ENCODE peak calls at places on chromosomes 7 and 10, in nine cellular contexts. Z, U, J, T, B, N, C, W and P are unnamed samples.

GRCh38 chr10:73635781-73636180 is 5.5 kb downstream of the MYOZ1 start:
- DNase-seq in Z (no peak), U (no peak), J (no peak), T (no peak), B (no peak), N (no peak), C (no peak), W (no peak), P (no peak)

GRCh38 chr10:89029201-89029600 is 38.6 kb downstream of the FAS start:
- DNase-seq in Z (no peak), U (no peak), J (no peak), T (peak; percentile 75), B (peak; percentile 34), N (peak; percentile 48), C (no peak), W (no peak), P (no peak)

GRCh38 chr10:53601260-53601875 is 828.8 kb upstream of the MBL2 start:
- DNase-seq in Z (peak; percentile 51), U (peak; percentile 34), J (no peak), T (peak; percentile 49), B (peak; percentile 42), N (peak; percentile 59), C (peak; percentile 4), W (no peak), P (no peak)

GRCh38 chr7:155490697-155491628 is 33.0 kb downstream of the EN2 start:
- DNase-seq in Z (no peak), U (no peak), J (no peak), T (peak; percentile 22), B (peak; percentile 16), N (no peak), C (no peak), W (no peak), P (peak; percentile 83)

GRCh38 chr7:77199008-77199966 is at the start of gene FGL2:
- DNase-seq in Z (peak; percentile 71), U (peak; percentile 55), J (peak; percentile 65), T (peak; percentile 85), B (peak; percentile 50), N (peak; percentile 73), C (no peak), W (peak; percentile 82), P (peak; percentile 56)

GRCh38 chr7:123682690-123683089 is 27.0 kb downstream of the LMOD2 start:
- DNase-seq in Z (peak; percentile 71), U (peak; percentile 71), J (no peak), T (peak; percentile 83), B (peak; percentile 69), N (peak; percentile 88), C (peak; percentile 19), W (no peak), P (no peak)

GRCh38 chr10:86603256-86603655 is 51.1 kb upstream of the OPN4 start:
- DNase-seq in Z (peak; percentile 30), U (no peak), J (no peak), T (no peak), B (no peak), N (peak; percentile 21), C (no peak), W (no peak), P (no peak)

GRCh38 chr10:48609441-48609840 is 4.6 kb upstream of the ARHGAP22 start:
- DNase-seq in Z (no peak), U (no peak), J (no peak), T (no peak), B (no peak), N (no peak), C (no peak), W (peak; percentile 2), P (no peak)

GRCh38 chr7:73833251-73833919 is 2.6 kb downstream of the CLDN4 start:
- DNase-seq in Z (no peak), U (no peak), J (no peak), T (no peak), B (no peak), N (no peak), C (no peak), W (no peak), P (no peak)

GRCh38 chr7:1187127-1187526 is 27.1 kb upstream of the ZFAND2A start:
- DNase-seq in Z (peak; percentile 37), U (no peak), J (no peak), T (no peak), B (no peak), N (no peak), C (no peak), W (no peak), P (no peak)

GRCh38 chr10:87868277-87868676 is 4.9 kb downstream of the PTEN start:
- DNase-seq in Z (no peak), U (no peak), J (no peak), T (no peak), B (no peak), N (no peak), C (no peak), W (no peak), P (no peak)

GRCh38 chr7:127440206-127440605 is 47.7 kb upstream of the ZNF800 start:
- DNase-seq in Z (no peak), U (no peak), J (no peak), T (no peak), B (no peak), N (no peak), C (no peak), W (no peak), P (no peak)

GRCh38 chr10:36538945-36539586 is 586.3 kb upstream of the ANKRD30A start:
- DNase-seq in Z (peak; percentile 29), U (peak; percentile 88), J (no peak), T (peak; percentile 40), B (peak; percentile 91), N (peak; percentile 43), C (no peak), W (no peak), P (no peak)

GRCh38 chr10:29479081-29479917 is 155.5 kb downstream of the SVIL start:
- DNase-seq in Z (peak; percentile 80), U (no peak), J (no peak), T (no peak), B (no peak), N (peak; percentile 59), C (no peak), W (no peak), P (no peak)

GRCh38 chr7:138226001-138226476 is 149.8 kb downstream of the AKR1D1 start:
- DNase-seq in Z (no peak), U (peak; percentile 51), J (no peak), T (peak; percentile 97), B (no peak), N (peak; percentile 96), C (no peak), W (no peak), P (peak; percentile 11)

GRCh38 chr7:69025249-69025648 is 573.0 kb upstream of the AUTS2 start:
- DNase-seq in Z (no peak), U (no peak), J (no peak), T (no peak), B (no peak), N (no peak), C (no peak), W (no peak), P (no peak)

GRCh38 chr7:69018200-69018599 is 580.1 kb upstream of the AUTS2 start:
- DNase-seq in Z (peak; percentile 6), U (no peak), J (no peak), T (no peak), B (no peak), N (peak; percentile 5), C (no peak), W (no peak), P (no peak)

DNA sequence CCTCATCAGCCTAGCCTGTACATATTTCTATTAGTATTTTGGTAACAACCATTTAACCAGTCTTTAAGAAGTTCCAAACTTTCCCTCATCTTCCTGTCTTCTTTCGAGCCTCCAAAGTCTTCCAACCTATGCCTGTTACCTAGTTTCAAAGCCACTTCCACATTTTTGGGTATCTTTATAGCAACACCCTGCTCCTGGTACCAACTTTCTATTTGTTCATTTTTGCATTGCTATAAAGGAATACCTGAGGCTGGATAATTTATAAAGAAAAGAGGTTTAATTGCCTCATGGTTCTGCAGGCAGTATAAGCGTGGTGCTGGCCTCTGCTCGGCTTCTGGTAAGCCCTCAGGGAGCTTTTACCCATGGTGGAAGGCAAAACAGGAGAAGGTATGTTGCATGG is 578.8 kb upstream of the AUTS2 start:
- DNase-seq in Z (no peak), U (no peak), J (no peak), T (no peak), B (no peak), N (no peak), C (no peak), W (no peak), P (no peak)
- TF ChIP-seq CTCF in Z (no peak), U (no peak), J (no peak), T (no peak), B (no peak), N (no peak), C (no peak), W (no peak), P (no peak)

DNA sequence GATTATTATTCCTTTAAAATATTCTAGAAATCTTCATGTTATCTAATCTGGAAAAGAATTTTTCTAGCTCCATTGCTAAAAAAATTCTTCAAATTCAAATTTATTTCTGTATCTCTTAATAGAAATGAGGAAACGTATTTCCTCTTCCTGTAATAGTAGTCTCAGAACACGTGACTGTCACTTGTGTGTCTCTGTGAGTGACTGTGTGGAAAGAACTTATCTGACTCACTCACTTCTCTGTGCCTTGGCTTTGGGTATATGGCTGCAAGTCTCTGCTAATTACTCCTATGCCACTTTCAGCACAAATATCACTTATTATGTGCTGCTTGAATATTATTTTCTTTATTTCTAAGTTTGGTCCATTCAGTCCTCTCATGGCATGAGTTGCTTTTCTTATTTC is 132.7 kb downstream of the CNTNAP2 start:
- DNase-seq in Z (peak; percentile 22), U (no peak), J (no peak), T (no peak), B (no peak), N (no peak), C (no peak), W (no peak), P (no peak)
- H3K4me3 ChIP-seq in Z (no peak overlapping the region), U (no peak overlapping the region), J (no peak overlapping the region), T (no peak overlapping the region), B (no peak overlapping the region), N (no peak overlapping the region), C (no peak overlapping the region), W (no peak overlapping the region), P (no peak overlapping the region)

GRCh38 chr7:46999866-47000265 is 582.0 kb downstream of the TNS3 start:
- DNase-seq in Z (no peak), U (no peak), J (no peak), T (no peak), B (no peak), N (no peak), C (no peak), W (no peak), P (no peak)
- TF ChIP-seq CTCF in Z (no peak), U (no peak), J (no peak), T (no peak), B (no peak), N (no peak), C (no peak), W (no peak), P (no peak)

DNA sequence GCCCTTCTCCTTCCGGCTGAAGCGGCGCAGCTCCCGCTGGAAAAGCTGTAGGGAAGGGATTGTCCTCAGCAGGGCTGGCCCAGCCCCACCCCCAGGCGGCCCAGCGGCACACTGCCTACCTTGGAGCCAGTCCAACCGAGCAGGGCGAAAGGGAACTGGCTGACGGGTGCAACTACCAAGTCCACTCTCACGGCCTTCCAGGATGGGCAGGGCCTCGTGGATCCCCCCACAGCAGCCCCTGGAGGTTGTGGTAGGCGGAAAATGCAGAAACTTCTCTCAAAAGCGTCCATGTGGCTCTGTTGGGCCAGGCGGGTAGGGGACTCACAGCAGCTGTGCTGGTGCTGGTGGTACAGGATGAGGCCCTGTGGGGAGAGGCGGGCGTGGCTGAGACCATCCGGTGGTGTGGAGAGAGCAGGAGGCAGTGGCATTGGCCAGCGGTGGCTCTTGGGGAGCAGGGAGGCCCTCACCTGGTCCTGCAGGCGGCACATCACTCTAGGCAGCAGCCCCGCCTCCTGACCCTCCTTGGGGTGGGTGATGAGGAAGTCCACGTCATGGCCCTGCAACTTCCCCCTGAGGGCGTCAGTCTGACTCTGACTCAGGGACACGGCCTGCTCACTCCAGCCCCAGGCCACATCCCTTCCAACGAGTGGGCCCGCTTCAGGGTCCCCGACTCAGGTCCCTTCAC is 8.4 kb upstream of the PGAM2 start:
- DNase-seq in Z (peak; percentile 85), U (no peak), J (no peak), T (no peak), B (peak; percentile 71), N (no peak), C (no peak), W (no peak), P (peak; percentile 75)
- H3K4me3 ChIP-seq in Z (no peak overlapping the region), U (no peak overlapping the region), J (no peak overlapping the region), T (no peak overlapping the region), B (no peak overlapping the region), N (no peak overlapping the region), C (no peak overlapping the region), W (peak overlapping the region; percentile 12), P (no peak overlapping the region)